ENCODE peak calls at places on chromosomes 16 and 17, in five cellular contexts. O, P, H, Q and F are unnamed samples. For H3K27me3, the result is how much of the 10 kb centered on the place peaks cover.

GRCh38 chr17:78979780-78980623 is at the start of gene LGALS3BP:
- DNase-seq in H (peak), P (peak), O (no peak), Q (peak), F (peak)

GRCh38 chr17:28599311-28600184 is 723 bp upstream of the SPAG5 start:
- DNase-seq in Q (peak), O (peak), P (peak), H (no peak), F (peak)

GRCh38 chr16:50482271-50482670 is 65.9 kb upstream of the NKD1 start:
- DNase-seq in Q (no peak), H (no peak), P (no peak), O (no peak), F (no peak)

GRCh38 chr16:71259086-71259485 is 28.6 kb upstream of the HYDIN start:
- DNase-seq in Q (no peak), H (no peak), O (no peak), P (no peak), F (no peak)

GRCh38 chr17:44269118-44269794 is 1.3 kb upstream of the SLC4A1 start:
- DNase-seq in Q (no peak), P (peak), O (no peak), H (no peak), F (no peak)

GRCh38 chr16:14958323-14958600 is 16.6 kb upstream of the PDXDC1 start:
- DNase-seq in O (no peak), Q (no peak), H (no peak), P (no peak), F (no peak)

GRCh38 chr17:4229627-4230026 is 34.2 kb downstream of the ANKFY1 start:
- DNase-seq in P (no peak), Q (peak), O (peak), H (no peak), F (no peak)

GRCh38 chr16:87829988-87830672 is 39.2 kb downstream of the SLC7A5 start:
- DNase-seq in Q (no peak), P (no peak), O (no peak), H (no peak), F (no peak)

GRCh38 chr17:36859701-36860100 is 77.6 kb upstream of the LHX1 start:
- DNase-seq in O (no peak), P (no peak), Q (no peak), H (no peak), F (no peak)

GRCh38 chr16:9107025-9107970 is 15.9 kb downstream of the HAPSTR1 start:
- DNase-seq in O (no peak), P (no peak), Q (peak), H (no peak), F (no peak)

GRCh38 chr17:17151962-17152361 is 54.2 kb downstream of the PLD6 start:
- DNase-seq in O (peak), P (peak), H (no peak), Q (peak), F (peak)

GRCh38 chr16:49620868-49621239 is 235.1 kb downstream of the ZNF423 start:
- DNase-seq in O (no peak), H (peak), P (no peak), Q (no peak), F (no peak)

GRCh38 chr17:32575865-32576264 is 89.1 kb downstream of the CDK5R1 start:
- DNase-seq in Q (no peak), H (no peak), P (no peak), O (no peak), F (no peak)

GRCh38 chr17:44349553-44350070 is 4.5 kb downstream of the GRN start:
- DNase-seq in H (no peak), P (no peak), Q (no peak), O (no peak), F (no peak)

GRCh38 chr17:58136669-58137279 is 11.4 kb upstream of the OR4D1 start:
- DNase-seq in O (no peak), Q (no peak), H (peak), P (no peak), F (no peak)

GRCh38 chr16:78551487-78552085 is 452.1 kb downstream of the WWOX start:
- DNase-seq in H (peak), O (no peak), P (no peak), Q (no peak), F (no peak)

GRCh38 chr16:75351183-75351582 is 82.1 kb downstream of the CFDP1 start:
- DNase-seq in P (no peak), Q (peak), O (no peak), H (no peak), F (no peak)

GRCh38 chr16:30570621-30571443 is 682 bp downstream of the ZNF688 start:
- DNase-seq in O (no peak), Q (peak), P (peak), H (peak), F (no peak)

GRCh38 chr16:57000271-57001025 is 11.1 kb downstream of the NLRC5 start:
- DNase-seq in H (no peak), P (no peak), O (peak), Q (peak), F (peak)

GRCh38 chr16:9077001-9077809 is 14.2 kb upstream of the HAPSTR1 start:
- DNase-seq in Q (peak), H (no peak), P (no peak), O (no peak), F (no peak)

GRCh38 chr16:75377971-75378386 is 55.3 kb downstream of the CFDP1 start:
- DNase-seq in Q (peak), H (peak), P (no peak), O (no peak), F (peak)

GRCh38 chr16:49592507-49593422 is 219.2 kb downstream of the C16orf78 start:
- DNase-seq in O (no peak), P (no peak), Q (peak), H (peak), F (no peak)

GRCh38 chr17:50266384-50267073 is 7.7 kb upstream of the TMEM92 start:
- DNase-seq in P (peak), O (no peak), Q (peak), H (peak), F (peak)

GRCh38 chr16:50928065-50928464 is 186.2 kb downstream of the CYLD start:
- DNase-seq in H (no peak), P (no peak), O (no peak), Q (no peak), F (no peak)

GRCh38 chr16:67529639-67530012 is 997 bp downstream of the RIPOR1 start:
- DNase-seq in P (no peak), Q (peak), O (no peak), H (no peak), F (no peak)

GRCh38 chr16:63806794-63807506 is 1314.9 kb downstream of the CDH11 start:
- DNase-seq in P (no peak), O (no peak), H (no peak), Q (no peak), F (no peak)

GRCh38 chr17:76199466-76199865 is 40.8 kb downstream of the RNF157 start:
- DNase-seq in P (no peak), Q (no peak), H (no peak), O (no peak), F (no peak)

GRCh38 chr17:43079578-43080302 is 45.4 kb downstream of the BRCA1 start:
- DNase-seq in H (no peak), Q (no peak), O (no peak), P (no peak), F (no peak)

GRCh38 chr16:83882118-83882879 is 16.6 kb upstream of the MLYCD start:
- DNase-seq in Q (no peak), O (no peak), P (no peak), H (peak), F (no peak)

GRCh38 chr17:19364699-19365498 is 2.4 kb upstream of the B9D1 start:
- DNase-seq in H (peak), O (no peak), Q (peak), P (no peak), F (no peak)

GRCh38 chr16:86531193-86531550 is 20.8 kb downstream of the FOXF1 start:
- DNase-seq in H (peak), Q (no peak), O (no peak), P (peak), F (no peak)

GRCh38 chr16:15572329-15573001 is 70.5 kb downstream of the MARF1 start:
- DNase-seq in H (no peak), Q (peak), P (no peak), O (no peak), F (peak)

GRCh38 chr17:6711081-6711674 is 2.0 kb downstream of the SLC13A5 start:
- DNase-seq in H (peak), O (no peak), P (peak), Q (no peak), F (no peak)

GRCh38 chr17:79325707-79326106 is 251.1 kb downstream of the ENGASE start:
- DNase-seq in Q (peak), P (peak), O (no peak), H (peak), F (no peak)

GRCh38 chr17:54891176-54891821 is 9.4 kb upstream of the TOM1L1 start:
- DNase-seq in P (no peak), O (no peak), H (peak), Q (peak), F (peak)

GRCh38 chr17:78351449-78352006 is 8.3 kb downstream of the SOCS3 start:
- DNase-seq in O (peak), H (peak), Q (peak), P (peak), F (peak)

GRCh38 chr17:55717898-55718735 is 4.5 kb downstream of the TMEM100 start:
- DNase-seq in H (peak), O (no peak), P (peak), Q (peak), F (peak)

GRCh38 chr17:2050246-2050866 is 4.5 kb upstream of the HIC1 start:
- DNase-seq in H (peak), P (peak), O (no peak), Q (peak), F (no peak)

GRCh38 chr16:5944971-5945370 is 847.4 kb upstream of the EEF2KMT start:
- DNase-seq in P (no peak), Q (peak), H (no peak), O (no peak), F (no peak)
- H3K4me3 ChIP-seq in P (no peak), Q (no peak), H (no peak), O (no peak), F (no peak)

GRCh38 chr17:73980517-73980916 is 223.0 kb upstream of the RPL38 start:
- DNase-seq in H (no peak), O (no peak), P (no peak), Q (no peak), F (no peak)
- H3K27me3 ChIP-seq in H (under half), O (under half), P (under half), Q (under half), F (under half)

DNA sequence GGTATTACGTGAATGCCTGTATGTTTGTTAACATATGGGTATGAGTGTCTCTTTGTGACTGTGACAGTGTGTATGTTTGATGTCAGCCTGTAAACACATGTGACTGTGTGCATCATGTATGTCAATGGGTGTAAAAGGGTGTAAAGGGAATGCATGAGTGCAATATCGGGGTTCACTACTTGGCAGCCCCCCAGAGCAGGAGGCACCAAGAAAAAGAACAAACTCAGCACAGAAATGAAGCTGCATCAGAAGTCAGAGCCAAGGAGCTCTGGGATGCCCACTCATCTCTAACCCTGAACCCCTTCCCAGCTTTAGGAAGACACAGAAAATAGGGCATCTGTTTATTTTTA is 2.1 kb upstream of the HOXB6 start:
- DNase-seq in Q (no peak), P (no peak), O (no peak), H (no peak), F (no peak)
- H3K27ac ChIP-seq in Q (no peak), P (no peak), O (no peak), H (no peak), F (no peak)

GRCh38 chr16:47643610-47644009 is 182.5 kb downstream of the PHKB start:
- DNase-seq in H (no peak), P (no peak), O (no peak), Q (peak), F (no peak)
- H3K4me3 ChIP-seq in H (no peak), P (no peak), O (no peak), Q (no peak), F (no peak)

GRCh38 chr17:64779344-64780095 is 117.4 kb upstream of the SMURF2 start:
- DNase-seq in O (no peak), P (no peak), Q (no peak), H (peak), F (no peak)

GRCh38 chr17:64781013-64781392 is 118.9 kb upstream of the SMURF2 start:
- DNase-seq in O (no peak), P (no peak), H (no peak), Q (peak), F (no peak)

GRCh38 chr17:64780096-64781012 is 118.2 kb upstream of the SMURF2 start:
- DNase-seq in H (peak), O (no peak), Q (peak), P (peak), F (no peak)

GRCh38 chr17:64781810-64782555 is 119.9 kb upstream of the SMURF2 start:
- DNase-seq in P (no peak), H (peak), O (no peak), Q (no peak), F (no peak)

DNA sequence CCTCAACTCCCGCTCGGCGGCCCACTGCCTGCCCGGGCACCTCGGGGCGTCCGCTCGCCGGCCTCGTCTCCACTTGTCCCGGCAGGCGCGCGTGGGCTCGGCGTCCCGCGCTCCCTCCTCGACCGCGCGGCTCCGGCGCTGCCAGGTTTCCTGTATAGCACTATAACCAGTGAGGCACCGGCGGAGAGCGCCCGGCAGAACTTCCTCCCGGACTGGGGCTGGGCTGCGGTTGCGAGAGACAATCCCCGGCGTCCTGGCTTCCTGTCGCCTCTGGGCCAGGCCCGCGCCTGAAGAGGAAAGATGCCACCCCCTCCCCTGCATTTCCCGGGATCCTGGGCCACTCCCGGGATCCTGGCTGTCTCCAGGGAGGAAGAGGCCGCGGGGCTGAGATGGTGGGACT is 119.3 kb upstream of the SMURF2 start:
- DNase-seq in P (no peak), H (peak), Q (peak), O (no peak), F (no peak)
- H3K27me3 ChIP-seq in P (under half), H (half or more), Q (under half), O (under half), F (under half)